ENCODE peak calls at places on chromosomes 2 and 18, in four cellular contexts. I is spleen, K is fibroblast of the aortic adventitia, O is NB4. W is an unnamed sample.

GRCh38 chr2:71277536-71278103 is 50.7 kb upstream of the PAIP2B start:
- DNase-seq in I (peak; percentile 78), K (no peak), O (peak; percentile 84), W (peak; percentile 76)

GRCh38 chr2:9378433-9379371 is 44.6 kb downstream of the ITGB1BP1 start:
- DNase-seq in I (no peak), K (peak; percentile 69), O (no peak), W (peak; percentile 72)

GRCh38 chr2:240986787-240987411 is 11.5 kb upstream of the SNED1 start:
- DNase-seq in I (peak; percentile 72), K (peak; percentile 88), O (peak; percentile 93), W (no peak)

GRCh38 chr2:137981112-137981679 is 16.9 kb downstream of the HNMT start:
- DNase-seq in I (no peak), K (no peak), O (peak; percentile 48), W (no peak)

GRCh38 chr2:119283873-119284331 is 60.3 kb downstream of the STEAP3 start:
- DNase-seq in I (no peak), K (peak; percentile 78), O (peak; percentile 14), W (peak; percentile 76)

GRCh38 chr2:137947714-137948336 is 16.4 kb upstream of the HNMT start:
- DNase-seq in I (no peak), K (peak; percentile 86), O (peak; percentile 73), W (peak; percentile 82)

GRCh38 chr18:27712066-27712465 is 464.9 kb downstream of the CDH2 start:
- DNase-seq in I (no peak), K (no peak), O (no peak), W (no peak)

GRCh38 chr2:26757873-26758789 is 6.0 kb upstream of the SLC35F6 start:
- DNase-seq in I (no peak), K (peak; percentile 100), O (peak; percentile 87), W (no peak)

GRCh38 chr2:27069436-27069835 is 2.0 kb downstream of the OST4 start:
- DNase-seq in I (peak; percentile 71), K (no peak), O (no peak), W (no peak)

GRCh38 chr2:85539361-85540130 is 578 bp downstream of the MAT2A start:
- DNase-seq in I (peak; percentile 94), K (peak; percentile 67), O (peak; percentile 83), W (peak; percentile 84)

GRCh38 chr18:63603772-63604171 is 16.6 kb downstream of the SERPINB13 start:
- DNase-seq in I (no peak), K (peak; percentile 3), O (no peak), W (no peak)

GRCh38 chr2:72980535-72981217 is 63.4 kb downstream of the EMX1 start:
- DNase-seq in I (peak; percentile 47), K (peak; percentile 61), O (no peak), W (no peak)

GRCh38 chr2:227717687-227718567 is at the start of gene SLC19A3:
- DNase-seq in I (peak; percentile 75), K (peak; percentile 89), O (no peak), W (peak; percentile 78)

GRCh38 chr2:147045113-147045512 is 799.7 kb upstream of the ACVR2A start:
- DNase-seq in I (no peak), K (peak; percentile 86), O (peak; percentile 43), W (no peak)

GRCh38 chr2:164777847-164778246 is 63.8 kb downstream of the COBLL1 start:
- DNase-seq in I (no peak), K (no peak), O (no peak), W (no peak)

GRCh38 chr18:40911582-40912254 is 1043.3 kb upstream of the PIK3C3 start:
- DNase-seq in I (no peak), K (peak; percentile 57), O (no peak), W (no peak)

GRCh38 chr2:123164216-123164615 is 860.9 kb upstream of the CNTNAP5 start:
- DNase-seq in I (no peak), K (no peak), O (no peak), W (no peak)

GRCh38 chr18:41655074-41655473 is 300.0 kb upstream of the PIK3C3 start:
- DNase-seq in I (no peak), K (no peak), O (peak; percentile 9), W (no peak)

GRCh38 chr2:45439788-45440773 is 171.0 kb downstream of the SRBD1 start:
- DNase-seq in I (no peak), K (peak; percentile 30), O (no peak), W (no peak)

GRCh38 chr2:39511786-39512433 is 74.8 kb upstream of the MAP4K3 start:
- DNase-seq in I (no peak), K (peak; percentile 74), O (no peak), W (no peak)
- TF ChIP-seq CTCF in I (no peak), K (no peak), O (no peak), W (no peak)

GRCh38 chr2:231110551-231110950 is 14.3 kb downstream of the HTR2B start:
- DNase-seq in I (no peak), K (peak; percentile 90), O (peak; percentile 35), W (no peak)
- TF ChIP-seq CTCF in I (no peak), K (peak; percentile 39), O (no peak), W (no peak)

GRCh38 chr2:223243233-223243632 is 191.2 kb downstream of the KCNE4 start:
- DNase-seq in I (no peak), K (no peak), O (no peak), W (no peak)

GRCh38 chr2:223251656-223252229 is 199.8 kb downstream of the KCNE4 start:
- DNase-seq in I (no peak), K (no peak), O (no peak), W (no peak)

GRCh38 chr2:223247136-223247535 is 195.1 kb downstream of the KCNE4 start:
- DNase-seq in I (no peak), K (peak; percentile 60), O (peak; percentile 50), W (no peak)
- TF ChIP-seq CTCF in I (no peak), K (peak; percentile 61), O (peak; percentile 51), W (peak; percentile 37)

GRCh38 chr18:76130845-76131244 is 364.2 kb downstream of the ZNF516 start:
- DNase-seq in I (no peak), K (peak; percentile 43), O (no peak), W (no peak)

GRCh38 chr18:76131738-76132137 is 363.3 kb downstream of the ZNF516 start:
- DNase-seq in I (no peak), K (peak; percentile 36), O (peak; percentile 40), W (no peak)

GRCh38 chr18:76121049-76121448 is 374.0 kb downstream of the ZNF516 start:
- DNase-seq in I (no peak), K (no peak), O (no peak), W (no peak)

DNA sequence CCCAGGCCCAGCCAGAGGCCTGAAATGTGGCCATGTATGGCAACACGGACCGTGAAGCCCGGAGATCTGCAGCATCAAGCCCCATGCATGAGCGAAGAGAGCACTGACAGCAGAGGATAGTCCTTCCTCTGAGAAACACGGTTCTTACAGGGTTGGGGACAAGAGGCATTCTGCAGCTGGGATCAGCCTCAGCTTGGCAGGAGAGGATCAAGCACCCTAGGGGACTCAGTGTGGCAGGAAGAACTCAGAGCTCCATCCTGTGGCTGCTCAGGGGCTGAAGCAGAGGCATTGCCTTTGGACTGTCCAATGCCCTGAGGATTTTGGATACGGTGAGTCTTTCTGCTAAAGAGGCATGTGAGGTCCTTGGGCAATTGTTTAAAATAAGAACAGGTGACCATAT is 368.7 kb downstream of the ZNF516 start:
- DNase-seq in I (no peak), K (no peak), O (peak; percentile 9), W (no peak)
- TF ChIP-seq CTCF in I (no peak), K (no peak), O (peak; percentile 13), W (no peak)

DNA sequence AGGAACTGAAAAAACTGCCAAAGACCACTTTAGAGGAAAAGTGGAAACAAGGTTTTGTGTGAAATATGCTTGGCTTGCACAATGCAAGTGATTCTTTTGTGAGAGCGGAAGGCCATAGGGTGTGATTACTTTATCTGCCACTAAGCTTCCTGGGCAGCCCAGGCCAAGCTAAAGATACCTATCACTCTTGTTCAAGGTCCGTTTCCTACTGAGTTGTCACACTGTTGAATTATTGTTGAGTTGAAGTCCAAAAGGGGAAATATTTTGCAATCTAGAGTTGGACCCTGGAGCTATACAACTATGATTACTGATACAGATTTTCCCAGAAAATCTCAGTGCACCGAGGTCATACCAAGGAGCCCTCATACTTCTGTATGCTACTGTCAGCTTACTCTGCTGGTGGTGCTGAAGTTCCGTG is 72.7 kb upstream of the CTAGE1 start:
- DNase-seq in I (no peak), K (no peak), O (no peak), W (no peak)
- TF ChIP-seq CTCF in I (peak; percentile 13), K (no peak), O (no peak), W (no peak)

GRCh38 chr2:191321861-191322662 is 76.9 kb downstream of the MYO1B start:
- DNase-seq in I (no peak), K (peak; percentile 55), O (peak; percentile 64), W (no peak)
- TF ChIP-seq CTCF in I (no peak), K (no peak), O (peak; percentile 1), W (no peak)

DNA sequence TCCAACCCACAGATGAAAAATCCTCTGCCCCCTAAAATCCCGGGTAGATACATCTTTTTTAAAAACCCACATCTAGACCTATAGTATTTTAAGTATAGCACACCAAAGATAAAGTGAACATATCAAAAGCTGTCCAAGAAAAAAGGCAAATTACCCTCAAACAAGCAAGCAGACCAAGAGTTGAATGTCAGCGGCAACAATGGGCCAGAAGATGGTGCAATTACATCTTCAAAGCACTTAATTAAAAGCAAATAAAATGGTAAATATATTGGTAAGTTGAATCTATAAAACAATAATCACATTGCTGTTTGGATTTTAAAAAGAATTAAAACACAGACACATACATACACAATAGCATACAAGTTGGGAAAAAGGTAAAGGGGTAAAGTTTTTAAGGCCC is 98.5 kb downstream of the MYOM1 start:
- DNase-seq in I (no peak), K (peak; percentile 4), O (no peak), W (no peak)
- TF ChIP-seq CTCF in I (no peak), K (no peak), O (no peak), W (peak; percentile 21)

DNA sequence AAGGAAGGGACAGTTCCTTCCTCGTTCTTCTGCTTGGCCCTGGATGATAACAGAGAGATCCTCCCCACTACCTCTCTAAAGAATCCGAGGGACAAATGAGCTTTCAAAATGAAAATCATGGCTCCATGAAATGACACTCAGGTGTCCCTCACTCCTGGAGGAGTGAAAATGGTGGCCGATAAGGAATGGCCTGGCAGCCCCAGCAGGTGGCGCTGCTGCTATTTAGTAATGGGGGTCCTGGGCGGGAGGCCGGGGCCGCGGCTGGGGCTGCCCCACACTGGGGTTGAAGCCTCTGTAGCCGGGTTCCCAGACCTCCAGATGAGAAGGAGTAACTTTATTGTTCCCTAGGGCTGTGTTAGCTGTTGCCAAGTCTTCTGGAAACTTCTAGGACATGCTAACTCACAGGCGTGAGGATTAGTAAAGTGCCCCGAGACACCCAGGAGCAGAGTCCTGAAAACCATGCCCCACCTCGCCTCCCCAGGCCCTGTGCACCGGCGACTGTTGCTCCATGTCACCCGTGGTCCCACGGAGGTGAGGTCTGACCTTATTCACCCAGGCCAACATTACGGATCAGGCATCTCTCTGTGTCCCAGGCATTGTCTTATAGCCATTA is 138.0 kb downstream of the CTIF start:
- DNase-seq in I (peak; percentile 91), K (peak; percentile 60), O (peak; percentile 70), W (peak; percentile 73)
- TF ChIP-seq CTCF in I (peak; percentile 77), K (peak; percentile 81), O (peak; percentile 81), W (peak; percentile 87)

GRCh38 chr2:47006374-47007220 is 91.0 kb upstream of the MCFD2 start:
- DNase-seq in I (no peak), K (no peak), O (no peak), W (no peak)
- TF ChIP-seq CTCF in I (no peak), K (no peak), O (no peak), W (no peak)

W was measured in dorsolateral prefrontal cortex.